ENCODE peak calls at places on chromosome 9, in six cellular contexts. One of them, this sample, is unnamed.

GRCh38 chr9:136239135-136239962 is 6.3 kb downstream of the QSOX2 start:
- DNase-seq in A549: no peak
- DNase-seq in K562: no peak
- DNase-seq in HepG2: no peak
- DNase-seq in GM12878: no peak
- DNase-seq in IMR-90: no peak
- DNase-seq in this sample: no peak

GRCh38 chr9:91361294-91362201 is at the start of gene AUH:
- DNase-seq in A549: peak
- DNase-seq in K562: peak
- DNase-seq in GM12878: peak
- DNase-seq in HepG2: peak
- DNase-seq in IMR-90: peak
- DNase-seq in this sample: peak

GRCh38 chr9:134186471-134187109 is 22.2 kb upstream of the RNU6ATAC start:
- DNase-seq in K562: peak
- DNase-seq in IMR-90: no peak
- DNase-seq in A549: no peak
- DNase-seq in HepG2: no peak
- DNase-seq in GM12878: no peak
- DNase-seq in this sample: no peak

GRCh38 chr9:16267336-16268036 is 603.0 kb downstream of the BNC2 start:
- DNase-seq in K562: no peak
- DNase-seq in GM12878: no peak
- DNase-seq in IMR-90: peak
- DNase-seq in A549: no peak
- DNase-seq in HepG2: peak
- DNase-seq in this sample: no peak

GRCh38 chr9:73133921-73134407 is 17.7 kb upstream of the ANXA1 start:
- DNase-seq in GM12878: peak
- DNase-seq in HepG2: no peak
- DNase-seq in IMR-90: no peak
- DNase-seq in K562: no peak
- DNase-seq in A549: no peak
- DNase-seq in this sample: no peak

GRCh38 chr9:90251311-90251710 is 391.3 kb downstream of the DIRAS2 start:
- DNase-seq in A549: no peak
- DNase-seq in GM12878: no peak
- DNase-seq in IMR-90: no peak
- DNase-seq in K562: no peak
- DNase-seq in HepG2: no peak
- DNase-seq in this sample: no peak

GRCh38 chr9:26756881-26757280 is 135.7 kb downstream of the CAAP1 start:
- DNase-seq in GM12878: no peak
- DNase-seq in IMR-90: no peak
- DNase-seq in K562: no peak
- DNase-seq in HepG2: no peak
- DNase-seq in A549: no peak
- DNase-seq in this sample: no peak

GRCh38 chr9:311837-312236 is 97.2 kb downstream of the DOCK8 start:
- DNase-seq in GM12878: no peak
- DNase-seq in IMR-90: no peak
- DNase-seq in A549: no peak
- DNase-seq in HepG2: no peak
- DNase-seq in K562: no peak
- DNase-seq in this sample: no peak

GRCh38 chr9:109453210-109453842 is 44.8 kb downstream of the PTPN3 start:
- DNase-seq in A549: peak
- DNase-seq in GM12878: no peak
- DNase-seq in HepG2: no peak
- DNase-seq in K562: no peak
- DNase-seq in IMR-90: peak
- DNase-seq in this sample: no peak

GRCh38 chr9:27726244-27727141 is 153.2 kb upstream of the C9orf72 start:
- DNase-seq in A549: peak
- DNase-seq in K562: peak
- DNase-seq in IMR-90: peak
- DNase-seq in GM12878: peak
- DNase-seq in HepG2: peak
- DNase-seq in this sample: peak

GRCh38 chr9:13083973-13084528 is 195.4 kb downstream of the MPDZ start:
- DNase-seq in IMR-90: peak
- DNase-seq in GM12878: no peak
- DNase-seq in A549: no peak
- DNase-seq in K562: no peak
- DNase-seq in HepG2: no peak
- DNase-seq in this sample: no peak

GRCh38 chr9:96519726-96520125 is 69.8 kb downstream of the HABP4 start:
- DNase-seq in GM12878: no peak
- DNase-seq in IMR-90: no peak
- DNase-seq in HepG2: no peak
- DNase-seq in A549: no peak
- DNase-seq in K562: no peak
- DNase-seq in this sample: no peak

GRCh38 chr9:135423725-135424124 is 55.9 kb upstream of the PPP1R26 start:
- DNase-seq in GM12878: no peak
- DNase-seq in IMR-90: no peak
- DNase-seq in HepG2: no peak
- DNase-seq in A549: no peak
- DNase-seq in K562: peak
- DNase-seq in this sample: no peak

GRCh38 chr9:122265265-122265900 is 701 bp downstream of the MRRF start:
- DNase-seq in HepG2: peak
- DNase-seq in A549: no peak
- DNase-seq in IMR-90: peak
- DNase-seq in GM12878: peak
- DNase-seq in K562: peak
- DNase-seq in this sample: peak

GRCh38 chr9:81595887-81596558 is 93.3 kb downstream of the TLE1 start:
- DNase-seq in HepG2: no peak
- DNase-seq in IMR-90: no peak
- DNase-seq in K562: no peak
- DNase-seq in A549: no peak
- DNase-seq in GM12878: no peak
- DNase-seq in this sample: no peak

GRCh38 chr9:110655723-110656641 is 12.6 kb upstream of the MUSK start:
- DNase-seq in HepG2: no peak
- DNase-seq in IMR-90: peak
- DNase-seq in A549: no peak
- DNase-seq in K562: no peak
- DNase-seq in GM12878: no peak
- DNase-seq in this sample: no peak

GRCh38 chr9:115988701-115989100 is 164.9 kb upstream of the PAPPA start:
- DNase-seq in K562: no peak
- DNase-seq in IMR-90: peak
- DNase-seq in GM12878: no peak
- DNase-seq in HepG2: no peak
- DNase-seq in A549: no peak
- DNase-seq in this sample: no peak

GRCh38 chr9:131111186-131111853 is 14.1 kb upstream of the NUP214 start:
- DNase-seq in A549: no peak
- DNase-seq in GM12878: no peak
- DNase-seq in IMR-90: no peak
- DNase-seq in HepG2: no peak
- DNase-seq in K562: peak
- DNase-seq in this sample: no peak

GRCh38 chr9:134641173-134641985 is at the start of gene COL5A1:
- DNase-seq in A549: peak
- DNase-seq in GM12878: no peak
- DNase-seq in K562: peak
- DNase-seq in HepG2: no peak
- DNase-seq in IMR-90: peak
- DNase-seq in this sample: peak

GRCh38 chr9:77019810-77020437 is 469 bp downstream of the FOXB2 start:
- DNase-seq in A549: no peak
- DNase-seq in HepG2: no peak
- DNase-seq in GM12878: no peak
- DNase-seq in IMR-90: no peak
- DNase-seq in K562: no peak
- DNase-seq in this sample: no peak

GRCh38 chr9:113950195-113951031 is 74.3 kb downstream of the ZNF618 start:
- DNase-seq in HepG2: no peak
- DNase-seq in A549: no peak
- DNase-seq in GM12878: no peak
- DNase-seq in K562: no peak
- DNase-seq in IMR-90: no peak
- DNase-seq in this sample: no peak

GRCh38 chr9:134841180-134841904 is 39.3 kb upstream of the FCN2 start:
- DNase-seq in GM12878: no peak
- DNase-seq in HepG2: no peak
- DNase-seq in K562: no peak
- DNase-seq in IMR-90: no peak
- DNase-seq in A549: no peak
- DNase-seq in this sample: no peak

GRCh38 chr9:129555512-129556203 is 65.2 kb downstream of the C9orf50 start:
- DNase-seq in IMR-90: peak
- DNase-seq in HepG2: no peak
- DNase-seq in K562: no peak
- DNase-seq in A549: no peak
- DNase-seq in GM12878: no peak
- DNase-seq in this sample: no peak
- TF ChIP-seq BHLHE40 in IMR-90: no peak
- TF ChIP-seq BHLHE40 in HepG2: no peak
- TF ChIP-seq BHLHE40 in K562: no peak
- TF ChIP-seq BHLHE40 in A549: no peak
- TF ChIP-seq BHLHE40 in GM12878: no peak
- TF ChIP-seq BHLHE40 in this sample: no peak

GRCh38 chr9:74697535-74697934 is 190.2 kb downstream of the TRPM6 start:
- DNase-seq in A549: no peak
- DNase-seq in GM12878: no peak
- DNase-seq in K562: no peak
- DNase-seq in IMR-90: no peak
- DNase-seq in HepG2: no peak
- DNase-seq in this sample: no peak

DNA sequence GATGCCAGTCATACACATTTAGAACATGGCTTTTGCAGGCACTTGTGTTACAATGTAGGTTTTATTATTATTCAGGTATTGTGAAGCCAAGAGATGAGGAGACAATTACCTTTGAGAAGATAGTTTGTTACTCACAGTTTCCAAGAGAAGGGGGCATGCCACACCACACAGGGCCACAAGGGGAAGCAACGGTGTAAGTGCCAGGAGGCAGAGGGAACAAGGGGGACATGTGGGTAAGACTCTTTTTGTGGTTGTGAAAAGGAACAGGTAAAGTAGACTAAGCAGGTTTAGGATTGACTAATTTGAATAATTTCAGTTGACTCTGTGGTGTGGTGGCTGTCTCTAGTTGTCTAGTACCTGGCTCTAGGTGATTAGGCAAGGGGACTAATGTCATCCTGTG is 191.2 kb downstream of the TRPM6 start:
- DNase-seq in HepG2: no peak
- DNase-seq in K562: no peak
- DNase-seq in A549: no peak
- DNase-seq in GM12878: no peak
- DNase-seq in IMR-90: no peak
- DNase-seq in this sample: no peak
- TF ChIP-seq BHLHE40 in HepG2: no peak
- TF ChIP-seq BHLHE40 in K562: no peak
- TF ChIP-seq BHLHE40 in A549: no peak
- TF ChIP-seq BHLHE40 in GM12878: no peak
- TF ChIP-seq BHLHE40 in IMR-90: no peak
- TF ChIP-seq BHLHE40 in this sample: no peak

GRCh38 chr9:88535226-88535931 is 401 bp downstream of the NXNL2 start:
- DNase-seq in IMR-90: no peak
- DNase-seq in HepG2: no peak
- DNase-seq in A549: no peak
- DNase-seq in GM12878: no peak
- DNase-seq in K562: no peak
- DNase-seq in this sample: peak

GRCh38 chr9:88534456-88535225 is at the start of gene NXNL2:
- DNase-seq in K562: peak
- DNase-seq in A549: peak
- DNase-seq in IMR-90: peak
- DNase-seq in HepG2: no peak
- DNase-seq in GM12878: no peak
- DNase-seq in this sample: peak

GRCh38 chr9:88536951-88537742 is 2.2 kb downstream of the NXNL2 start:
- DNase-seq in HepG2: no peak
- DNase-seq in K562: no peak
- DNase-seq in A549: no peak
- DNase-seq in GM12878: no peak
- DNase-seq in IMR-90: no peak
- DNase-seq in this sample: no peak

GRCh38 chr9:88537743-88538055 is 2.7 kb downstream of the NXNL2 start:
- DNase-seq in HepG2: no peak
- DNase-seq in K562: no peak
- DNase-seq in GM12878: no peak
- DNase-seq in IMR-90: peak
- DNase-seq in A549: peak
- DNase-seq in this sample: no peak

DNA sequence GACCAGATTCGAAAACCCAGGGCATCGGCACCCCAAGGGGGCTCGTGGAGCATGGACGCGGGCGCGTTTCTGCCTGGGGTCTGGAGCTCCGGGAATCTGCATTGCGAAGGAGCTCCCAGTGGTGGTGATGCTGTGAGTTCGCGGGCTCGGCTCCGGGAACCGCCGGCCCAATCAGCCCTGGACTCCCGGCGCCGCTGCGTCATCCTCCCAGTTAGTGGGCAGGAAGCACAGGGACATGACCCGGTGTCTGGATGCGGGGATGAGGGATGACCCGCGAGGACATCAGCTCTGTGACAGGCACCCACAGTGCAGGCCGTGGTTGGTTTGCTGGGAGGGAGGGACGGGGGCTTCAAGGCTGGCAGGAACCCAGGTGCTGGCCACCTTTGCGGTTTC is 950 bp downstream of the NXNL2 start:
- DNase-seq in A549: no peak
- DNase-seq in HepG2: no peak
- DNase-seq in GM12878: no peak
- DNase-seq in K562: no peak
- DNase-seq in IMR-90: peak
- DNase-seq in this sample: no peak
- TF ChIP-seq BHLHE40 in A549: no peak
- TF ChIP-seq BHLHE40 in HepG2: no peak
- TF ChIP-seq BHLHE40 in GM12878: no peak
- TF ChIP-seq BHLHE40 in K562: no peak
- TF ChIP-seq BHLHE40 in IMR-90: no peak
- TF ChIP-seq BHLHE40 in this sample: no peak

DNA sequence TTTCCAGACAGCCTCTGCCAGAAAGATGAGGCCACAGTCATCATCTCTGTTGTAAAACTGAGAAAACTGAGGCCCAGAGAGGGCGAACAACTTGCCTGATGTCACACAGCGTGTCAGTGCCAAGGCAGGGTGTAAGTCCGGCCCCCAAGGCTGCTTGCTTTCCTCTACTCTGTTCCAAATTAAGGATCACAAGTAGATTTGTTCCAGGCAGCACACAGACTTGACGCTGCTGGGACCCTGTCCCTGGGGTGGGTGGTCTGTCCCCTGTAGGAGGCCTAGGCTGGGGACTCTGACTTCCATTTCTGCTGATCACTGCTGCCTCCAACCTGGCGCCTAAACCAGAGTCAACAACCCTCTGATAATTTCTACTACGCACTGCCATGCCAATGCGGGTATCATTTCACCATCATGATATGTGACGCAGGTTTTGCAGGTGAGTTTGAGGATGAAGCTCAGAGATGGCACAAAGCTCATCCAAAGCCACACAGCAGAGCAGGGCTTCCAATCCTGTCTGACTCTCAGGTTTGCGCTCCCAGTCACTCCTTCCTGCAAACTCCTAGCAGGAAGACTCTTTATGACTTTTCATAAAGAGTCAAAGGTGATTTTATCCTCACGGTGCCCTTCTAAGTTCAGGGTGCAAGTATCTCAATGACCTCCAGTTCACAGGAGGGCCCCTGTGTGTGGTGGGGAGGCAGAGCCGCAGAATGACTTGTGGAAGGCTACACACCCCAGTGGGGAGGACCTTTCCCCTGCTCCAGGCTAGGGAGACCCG is 13.6 kb upstream of the RALGDS start:
- DNase-seq in GM12878: no peak
- DNase-seq in IMR-90: no peak
- DNase-seq in HepG2: no peak
- DNase-seq in K562: no peak
- DNase-seq in A549: no peak
- DNase-seq in this sample: no peak
- TF ChIP-seq BHLHE40 in GM12878: no peak
- TF ChIP-seq BHLHE40 in IMR-90: no peak
- TF ChIP-seq BHLHE40 in HepG2: no peak
- TF ChIP-seq BHLHE40 in K562: no peak
- TF ChIP-seq BHLHE40 in A549: no peak
- TF ChIP-seq BHLHE40 in this sample: no peak

This sample was measured in HEK293T.